ENCODE peak calls at places on chromosomes 16 and 17, in four cellular contexts. One of them, this sample, is unnamed. For H3K27me3, the result is how much of the 10 kb centered on the place peaks cover.

GRCh38 chr16:81758376-81758775 is 20.7 kb upstream of the PLCG2 start:
- DNase-seq in ovary: no peak
- DNase-seq in fibroblast of lung: no peak
- DNase-seq in lung: no peak
- DNase-seq in this sample: peak

GRCh38 chr17:77319211-77320031 is 178.7 kb downstream of the SEC14L1 start:
- DNase-seq in ovary: peak
- DNase-seq in fibroblast of lung: peak
- DNase-seq in lung: peak
- DNase-seq in this sample: peak

GRCh38 chr16:26770547-26770946 is 296.2 kb upstream of the C16orf82 start:
- DNase-seq in ovary: no peak
- DNase-seq in fibroblast of lung: no peak
- DNase-seq in lung: no peak
- DNase-seq in this sample: no peak

GRCh38 chr16:9008335-9009260 is 44.9 kb upstream of the USP7 start:
- DNase-seq in ovary: peak
- DNase-seq in fibroblast of lung: peak
- DNase-seq in lung: peak
- DNase-seq in this sample: peak

GRCh38 chr16:50696575-50697420 is 3.4 kb downstream of the NOD2 start:
- DNase-seq in ovary: peak
- DNase-seq in fibroblast of lung: peak
- DNase-seq in lung: peak
- DNase-seq in this sample: peak

GRCh38 chr16:81099958-81100357 is 3.8 kb upstream of the GCSH start:
- DNase-seq in ovary: no peak
- DNase-seq in fibroblast of lung: no peak
- DNase-seq in lung: no peak
- DNase-seq in this sample: no peak

GRCh38 chr16:24540575-24541240 is 1.3 kb downstream of the RBBP6 start:
- DNase-seq in ovary: no peak
- DNase-seq in fibroblast of lung: no peak
- DNase-seq in lung: no peak
- DNase-seq in this sample: peak

GRCh38 chr17:4666296-4666695 is 24.8 kb upstream of the ALOX15 start:
- DNase-seq in ovary: no peak
- DNase-seq in fibroblast of lung: peak
- DNase-seq in lung: no peak
- DNase-seq in this sample: no peak

GRCh38 chr17:65169691-65170090 is 32.5 kb downstream of the RGS9 start:
- DNase-seq in ovary: no peak
- DNase-seq in fibroblast of lung: no peak
- DNase-seq in lung: no peak
- DNase-seq in this sample: no peak

GRCh38 chr17:38585805-38586529 is 19.8 kb downstream of the SRCIN1 start:
- DNase-seq in ovary: no peak
- DNase-seq in fibroblast of lung: no peak
- DNase-seq in lung: no peak
- DNase-seq in this sample: no peak

GRCh38 chr16:977096-977701 is 4.4 kb upstream of the SOX8 start:
- DNase-seq in ovary: peak
- DNase-seq in fibroblast of lung: no peak
- DNase-seq in lung: no peak
- DNase-seq in this sample: no peak

GRCh38 chr17:78577296-78577695 is at the start of gene DNAH17:
- DNase-seq in ovary: no peak
- DNase-seq in fibroblast of lung: no peak
- DNase-seq in lung: no peak
- DNase-seq in this sample: no peak

GRCh38 chr17:7215652-7216139 is 3.9 kb downstream of the DLG4 start:
- DNase-seq in ovary: peak
- DNase-seq in fibroblast of lung: no peak
- DNase-seq in lung: no peak
- DNase-seq in this sample: no peak

GRCh38 chr16:19559242-19559910 is 3.9 kb downstream of the VPS35L start:
- DNase-seq in ovary: no peak
- DNase-seq in fibroblast of lung: peak
- DNase-seq in lung: no peak
- DNase-seq in this sample: peak

GRCh38 chr17:75842963-75843576 is 1.1 kb downstream of the UNC13D start:
- DNase-seq in ovary: no peak
- DNase-seq in fibroblast of lung: no peak
- DNase-seq in lung: no peak
- DNase-seq in this sample: no peak

GRCh38 chr16:49597796-49598195 is 224.2 kb downstream of the C16orf78 start:
- DNase-seq in ovary: no peak
- DNase-seq in fibroblast of lung: no peak
- DNase-seq in lung: no peak
- DNase-seq in this sample: no peak

GRCh38 chr17:2700031-2700490 is 11.5 kb downstream of the CLUH start:
- DNase-seq in ovary: peak
- DNase-seq in fibroblast of lung: no peak
- DNase-seq in lung: no peak
- DNase-seq in this sample: no peak

GRCh38 chr16:51298800-51299199 is 147.7 kb upstream of the SALL1 start:
- DNase-seq in ovary: no peak
- DNase-seq in fibroblast of lung: no peak
- DNase-seq in lung: no peak
- DNase-seq in this sample: no peak

GRCh38 chr17:13114601-13115024 is 96.8 kb upstream of the ELAC2 start:
- DNase-seq in ovary: peak
- DNase-seq in fibroblast of lung: peak
- DNase-seq in lung: no peak
- DNase-seq in this sample: no peak

GRCh38 chr16:23434380-23434779 is 18.6 kb downstream of the COG7 start:
- DNase-seq in ovary: no peak
- DNase-seq in fibroblast of lung: peak
- DNase-seq in lung: no peak
- DNase-seq in this sample: peak

GRCh38 chr17:75876190-75876937 is 2.0 kb downstream of the TRIM47 start:
- DNase-seq in ovary: no peak
- DNase-seq in fibroblast of lung: no peak
- DNase-seq in lung: peak
- DNase-seq in this sample: peak

GRCh38 chr16:74226361-74226979 is 70.1 kb upstream of the PSMD7 start:
- DNase-seq in ovary: no peak
- DNase-seq in fibroblast of lung: peak
- DNase-seq in lung: no peak
- DNase-seq in this sample: no peak

GRCh38 chr17:49209061-49209571 is 1.3 kb downstream of the GNGT2 start:
- DNase-seq in ovary: no peak
- DNase-seq in fibroblast of lung: no peak
- DNase-seq in lung: no peak
- DNase-seq in this sample: peak

GRCh38 chr17:79543566-79543965 is 67.3 kb downstream of the RBFOX3 start:
- DNase-seq in ovary: no peak
- DNase-seq in fibroblast of lung: no peak
- DNase-seq in lung: no peak
- DNase-seq in this sample: no peak

GRCh38 chr16:77574867-77575619 is 140.2 kb upstream of the ADAMTS18 start:
- DNase-seq in ovary: peak
- DNase-seq in fibroblast of lung: no peak
- DNase-seq in lung: peak
- DNase-seq in this sample: no peak

GRCh38 chr17:57665128-57665527 is 80.0 kb downstream of the CCDC182 start:
- DNase-seq in ovary: no peak
- DNase-seq in fibroblast of lung: no peak
- DNase-seq in lung: no peak
- DNase-seq in this sample: no peak

GRCh38 chr16:1496464-1496863 is 3.3 kb downstream of the TELO2 start:
- DNase-seq in ovary: peak
- DNase-seq in fibroblast of lung: no peak
- DNase-seq in lung: no peak
- DNase-seq in this sample: no peak

GRCh38 chr17:76709077-76709950 is 1.5 kb downstream of the MXRA7 start:
- DNase-seq in ovary: peak
- DNase-seq in fibroblast of lung: peak
- DNase-seq in lung: peak
- DNase-seq in this sample: peak

GRCh38 chr16:65117701-65118448 is 4.0 kb downstream of the CDH11 start:
- DNase-seq in ovary: peak
- DNase-seq in fibroblast of lung: peak
- DNase-seq in lung: peak
- DNase-seq in this sample: peak

GRCh38 chr17:48030531-48030930 is 7.1 kb downstream of the COPZ2 start:
- DNase-seq in ovary: peak
- DNase-seq in fibroblast of lung: no peak
- DNase-seq in lung: no peak
- DNase-seq in this sample: no peak

GRCh38 chr16:62041401-62041800 is 5.2 kb upstream of the CDH8 start:
- DNase-seq in ovary: no peak
- DNase-seq in fibroblast of lung: no peak
- DNase-seq in lung: no peak
- DNase-seq in this sample: peak

GRCh38 chr16:8905795-8906591 is 23.8 kb downstream of the LITAFD start:
- DNase-seq in ovary: no peak
- DNase-seq in fibroblast of lung: no peak
- DNase-seq in lung: no peak
- DNase-seq in this sample: no peak

GRCh38 chr17:19904924-19905323 is 37.2 kb upstream of the ULK2 start:
- DNase-seq in ovary: no peak
- DNase-seq in fibroblast of lung: no peak
- DNase-seq in lung: no peak
- DNase-seq in this sample: no peak

GRCh38 chr17:42586514-42587230 is 9.1 kb upstream of the PSMC3IP start:
- DNase-seq in ovary: peak
- DNase-seq in fibroblast of lung: no peak
- DNase-seq in lung: no peak
- DNase-seq in this sample: peak

GRCh38 chr17:8867361-8867981 is at the start of gene PIK3R6:
- DNase-seq in ovary: no peak
- DNase-seq in fibroblast of lung: no peak
- DNase-seq in lung: no peak
- DNase-seq in this sample: no peak
- H3K27me3 ChIP-seq in ovary: under half
- H3K27me3 ChIP-seq in fibroblast of lung: under half
- H3K27me3 ChIP-seq in lung: under half
- H3K27me3 ChIP-seq in this sample: under half

GRCh38 chr16:68642436-68643064 is 2.6 kb upstream of the CDH3 start:
- DNase-seq in ovary: peak
- DNase-seq in fibroblast of lung: no peak
- DNase-seq in lung: peak
- DNase-seq in this sample: peak
- H3K4me3 ChIP-seq in ovary: peak
- H3K4me3 ChIP-seq in fibroblast of lung: peak
- H3K4me3 ChIP-seq in lung: no peak
- H3K4me3 ChIP-seq in this sample: peak

DNA sequence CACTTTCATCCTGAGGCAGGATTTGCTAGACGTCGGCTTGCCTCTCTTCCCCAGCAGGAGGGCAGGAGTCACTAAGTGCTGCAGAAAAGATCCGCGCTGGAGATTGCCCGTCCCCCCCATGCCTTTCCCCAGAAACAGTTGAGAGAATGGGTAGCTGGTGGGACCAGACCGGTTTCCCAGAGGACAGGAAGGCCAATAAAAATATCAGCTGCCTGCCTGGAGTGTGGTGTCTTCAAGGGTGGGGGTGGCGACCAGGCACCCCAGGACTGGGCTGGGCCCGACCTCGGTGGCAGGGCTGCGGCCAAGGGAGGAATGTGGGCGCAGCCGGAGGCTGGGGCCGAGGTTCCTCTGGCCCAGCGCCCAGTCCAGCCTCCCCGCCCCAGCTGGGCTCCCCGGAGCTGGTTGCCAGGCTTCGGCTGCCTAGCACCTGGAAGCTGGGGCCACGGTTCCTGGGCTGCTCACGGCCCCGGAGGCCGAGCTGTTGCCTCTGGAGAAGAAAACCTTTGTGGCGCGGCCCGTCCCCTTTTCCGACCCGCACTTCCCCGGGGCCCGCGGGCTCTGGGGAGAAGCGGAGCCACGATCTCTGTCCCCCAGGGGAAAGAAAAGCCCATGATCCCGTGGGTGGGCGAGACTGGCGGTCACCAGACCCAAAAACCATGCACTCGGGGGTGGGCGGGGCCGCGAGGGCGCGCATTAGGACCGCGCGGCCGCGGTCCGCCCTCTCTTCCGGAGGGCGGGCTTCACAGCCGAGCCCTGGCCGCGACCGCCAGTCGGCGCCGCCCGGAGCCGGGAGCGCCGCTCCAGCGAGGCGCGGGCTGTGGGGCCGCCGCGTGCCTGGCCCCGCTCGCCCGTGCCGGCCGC is at the start of gene TRAF4:
- DNase-seq in ovary: peak
- DNase-seq in fibroblast of lung: peak
- DNase-seq in lung: peak
- DNase-seq in this sample: peak
- TF ChIP-seq CTCF in ovary: peak
- TF ChIP-seq CTCF in fibroblast of lung: peak
- TF ChIP-seq CTCF in lung: no peak
- TF ChIP-seq CTCF in this sample: peak

GRCh38 chr16:20880867-20881866 is 19.0 kb downstream of the DCUN1D3 start:
- DNase-seq in ovary: no peak
- DNase-seq in fibroblast of lung: no peak
- DNase-seq in lung: no peak
- DNase-seq in this sample: no peak

GRCh38 chr16:20883554-20884239 is 16.5 kb downstream of the DCUN1D3 start:
- DNase-seq in ovary: no peak
- DNase-seq in fibroblast of lung: peak
- DNase-seq in lung: no peak
- DNase-seq in this sample: no peak

GRCh38 chr16:20878682-20879147 is 21.4 kb downstream of the DCUN1D3 start:
- DNase-seq in ovary: no peak
- DNase-seq in fibroblast of lung: no peak
- DNase-seq in lung: no peak
- DNase-seq in this sample: no peak

GRCh38 chr16:20875358-20875656 is 24.9 kb downstream of the DCUN1D3 start:
- DNase-seq in ovary: no peak
- DNase-seq in fibroblast of lung: no peak
- DNase-seq in lung: no peak
- DNase-seq in this sample: no peak

DNA sequence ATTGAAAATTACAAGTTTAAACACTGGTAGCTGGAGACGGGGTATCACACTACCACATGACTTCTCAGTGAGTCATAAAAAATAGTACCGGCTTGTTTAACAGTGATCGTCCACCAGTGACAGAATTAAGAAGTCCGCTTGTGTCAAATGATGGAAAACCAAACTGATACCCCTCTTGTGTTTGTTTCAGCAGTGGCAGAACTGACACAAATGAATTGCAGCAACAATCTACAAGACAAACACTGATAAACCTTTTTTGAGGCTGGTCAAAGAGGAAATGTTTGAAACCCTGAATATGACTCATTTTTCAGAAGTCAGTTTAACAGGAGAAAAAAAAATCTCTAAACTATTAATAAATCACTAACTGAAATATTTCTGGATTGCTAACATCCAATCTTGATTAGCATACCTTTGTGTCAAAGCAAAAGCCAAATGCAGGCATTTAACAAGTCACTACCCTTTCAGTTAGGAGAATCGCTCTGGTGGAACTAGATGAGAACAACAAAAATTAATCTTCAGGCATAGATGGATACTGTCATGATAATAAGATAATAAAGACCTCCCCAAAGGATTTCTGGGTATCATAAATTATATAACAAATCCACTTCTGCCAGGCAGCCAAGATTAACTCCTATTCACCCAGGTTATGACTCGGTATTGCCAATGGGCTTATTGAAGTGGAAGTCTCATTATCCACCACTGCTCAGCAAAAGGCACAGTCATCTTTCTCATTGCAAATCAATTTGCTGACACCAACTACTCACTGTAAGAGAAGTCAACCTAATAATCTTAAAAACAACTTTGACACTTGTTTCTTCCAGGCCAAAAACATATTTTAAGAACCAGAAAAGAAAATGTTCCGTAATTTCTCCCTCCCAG is 20.7 kb downstream of the DCUN1D3 start:
- DNase-seq in ovary: no peak
- DNase-seq in fibroblast of lung: peak
- DNase-seq in lung: no peak
- DNase-seq in this sample: peak
- H3K27me3 ChIP-seq in ovary: under half
- H3K27me3 ChIP-seq in fibroblast of lung: under half
- H3K27me3 ChIP-seq in lung: under half
- H3K27me3 ChIP-seq in this sample: under half

This sample was measured in bronchial epithelial cell.